ENCODE peak calls at places on chromosomes 6 and 20, in seven cellular contexts. M, I, U, C, Q, K and Z are unnamed samples.

GRCh38 chr6:168815229-168815628 is 374.2 kb downstream of the SMOC2 start:
- DNase-seq in Q (no peak), K (no peak), I (no peak), U (no peak), M (no peak), C (no peak), Z (no peak)

GRCh38 chr20:64036346-64037198 is 590 bp downstream of the C20orf204 start:
- DNase-seq in C (no peak), K (no peak), Q (no peak), I (peak), M (no peak), U (no peak), Z (no peak)

GRCh38 chr6:21074484-21074883 is 519.1 kb upstream of the SOX4 start:
- DNase-seq in M (no peak), K (no peak), C (no peak), U (no peak), Q (no peak), I (no peak), Z (no peak)

GRCh38 chr20:39632176-39632575 is 670.0 kb downstream of the DHX35 start:
- DNase-seq in M (no peak), C (no peak), K (no peak), Q (no peak), I (no peak), U (no peak), Z (no peak)

GRCh38 chr6:41122373-41122772 is 31.8 kb downstream of the TREML1 start:
- DNase-seq in C (no peak), I (no peak), U (no peak), M (peak), Q (no peak), K (no peak), Z (no peak)

GRCh38 chr20:25252226-25252625 is 4.3 kb downstream of the PYGB start:
- DNase-seq in M (no peak), U (no peak), K (no peak), C (no peak), I (no peak), Q (no peak), Z (no peak)

GRCh38 chr20:58647162-58647813 is 3.8 kb upstream of the STX16 start:
- DNase-seq in K (no peak), I (no peak), C (no peak), M (no peak), Q (no peak), U (no peak), Z (no peak)

GRCh38 chr20:19552144-19552895 is 205.7 kb upstream of the RIN2 start:
- DNase-seq in M (peak), C (no peak), U (no peak), K (peak), Q (no peak), I (no peak), Z (peak)

GRCh38 chr6:39892490-39893129 is 41.7 kb downstream of the MOCS1 start:
- DNase-seq in I (peak), M (peak), C (peak), U (peak), K (peak), Q (peak), Z (peak)

GRCh38 chr6:104256547-104257144 is 603.1 kb downstream of the HACE1 start:
- DNase-seq in Q (no peak), K (no peak), C (no peak), M (no peak), I (no peak), U (no peak), Z (no peak)

GRCh38 chr20:33915726-33916331 is 77.9 kb upstream of the RALY start:
- DNase-seq in Q (peak), U (peak), C (no peak), I (no peak), K (no peak), M (peak), Z (no peak)

GRCh38 chr6:30007132-30007764 is 53.8 kb upstream of the POLR1H start:
- DNase-seq in K (no peak), I (no peak), C (no peak), U (no peak), M (no peak), Q (peak), Z (no peak)

GRCh38 chr20:50713677-50714101 is 17.7 kb upstream of the PARD6B start:
- DNase-seq in Q (no peak), C (no peak), K (peak), M (peak), I (peak), U (peak), Z (no peak)

GRCh38 chr20:7984192-7984591 is 35.4 kb downstream of the TMX4 start:
- DNase-seq in M (no peak), K (no peak), U (no peak), I (no peak), Q (no peak), C (no peak), Z (no peak)
- TF ChIP-seq CTCF in M (no peak), K (no peak), U (no peak), I (no peak), Q (no peak), C (no peak), Z (no peak)

DNA sequence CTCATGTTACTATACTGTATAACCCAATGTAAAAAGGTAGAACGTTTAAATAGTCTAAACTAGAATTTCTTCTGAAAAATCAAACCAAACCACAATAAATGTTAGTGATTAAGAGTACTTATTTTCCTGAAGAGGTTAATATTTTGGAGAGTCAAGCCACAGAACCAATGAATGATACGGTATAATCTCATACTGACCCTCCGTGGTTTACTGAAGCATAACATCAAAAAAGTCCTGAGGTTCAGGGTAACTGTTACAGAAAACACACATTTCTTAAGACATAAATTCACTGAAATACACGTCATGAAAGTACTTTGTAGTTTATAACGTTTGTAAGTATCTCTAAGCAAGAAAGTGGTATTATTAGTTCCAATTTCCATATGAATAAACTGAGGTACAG is 28.9 kb downstream of the ESF1 start:
- DNase-seq in Q (no peak), C (no peak), M (peak), I (peak), U (no peak), K (no peak), Z (no peak)
- TF ChIP-seq CTCF in Q (no peak), C (no peak), M (peak), I (peak), U (no peak), K (peak), Z (no peak)

GRCh38 chr6:148082044-148082443 is 260.6 kb upstream of the SASH1 start:
- DNase-seq in U (no peak), C (no peak), M (no peak), K (no peak), I (no peak), Q (no peak), Z (no peak)
- TF ChIP-seq CTCF in U (no peak), C (no peak), M (no peak), K (no peak), I (no peak), Q (no peak), Z (no peak)

GRCh38 chr20:32787168-32787567 is 25.0 kb downstream of the DNMT3B start:
- DNase-seq in Q (no peak), K (no peak), C (no peak), U (no peak), M (no peak), I (no peak), Z (no peak)
- TF ChIP-seq CTCF in Q (no peak), K (no peak), C (no peak), U (no peak), M (no peak), I (no peak), Z (no peak)

DNA sequence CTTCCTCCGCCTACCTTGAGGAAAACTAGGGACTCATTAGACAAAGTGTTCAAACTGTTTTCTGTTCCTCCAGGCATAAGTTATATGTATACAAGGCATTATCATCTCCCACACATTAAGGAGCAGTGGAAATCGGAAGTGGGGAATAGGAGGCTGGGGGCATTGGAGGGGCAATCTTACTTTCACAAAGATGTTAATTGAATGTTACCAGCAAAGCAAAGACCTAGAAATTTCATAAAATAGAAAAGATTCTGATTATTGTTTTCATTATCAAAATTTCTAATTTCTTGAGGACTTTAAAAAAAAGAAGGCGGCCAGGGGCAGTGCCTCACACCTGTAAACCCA is 501.7 kb upstream of the JARID2 start:
- DNase-seq in C (no peak), M (no peak), U (no peak), K (no peak), Q (no peak), I (no peak), Z (no peak)
- TF ChIP-seq CTCF in C (no peak), M (no peak), U (no peak), K (no peak), Q (no peak), I (no peak), Z (no peak)

GRCh38 chr20:3658708-3659491 is 4.3 kb downstream of the GFRA4 start:
- DNase-seq in Q (no peak), I (no peak), M (peak), U (no peak), C (no peak), K (no peak), Z (peak)
- TF ChIP-seq CTCF in Q (no peak), I (no peak), M (no peak), U (no peak), C (no peak), K (no peak), Z (no peak)

GRCh38 chr6:32087574-32088486 is 21.3 kb downstream of the TNXB start:
- DNase-seq in K (peak), U (peak), C (peak), Q (peak), M (peak), I (peak), Z (peak)
- TF ChIP-seq CTCF in K (peak), U (peak), C (peak), Q (peak), M (peak), I (peak), Z (no peak)